ENCODE peak calls at places on chromosome 15, in four cellular contexts. K is K562, N is GM12878, H is HepG2. X is an unnamed sample.

GRCh38 chr15:23566070-23567050 is 886 bp downstream of the MKRN3 start:
- DNase-seq in K (peak), N (no peak), H (peak), X (no peak)

GRCh38 chr15:33190539-33190938 is 4.0 kb downstream of the FMN1 start:
- DNase-seq in K (no peak), N (no peak), H (no peak), X (no peak)

GRCh38 chr15:43920815-43921214 is 94.0 kb downstream of the WDR76 start:
- DNase-seq in K (no peak), N (no peak), H (no peak), X (peak)

GRCh38 chr15:88657326-88658069 is 18.7 kb downstream of the ISG20 start:
- DNase-seq in K (peak), N (no peak), H (no peak), X (peak)

GRCh38 chr15:32682569-32682968 is 35.2 kb upstream of the GREM1 start:
- DNase-seq in K (no peak), N (no peak), H (no peak), X (no peak)

GRCh38 chr15:73954188-73955145 is 28.2 kb downstream of the LOXL1 start:
- DNase-seq in K (no peak), N (no peak), H (no peak), X (no peak)

GRCh38 chr15:76988874-76989780 is 5.8 kb upstream of the PSTPIP1 start:
- DNase-seq in K (no peak), N (no peak), H (no peak), X (no peak)

GRCh38 chr15:45197512-45197911 is 9.7 kb upstream of the SHF start:
- DNase-seq in K (no peak), N (no peak), H (no peak), X (no peak)

GRCh38 chr15:40094156-40094555 is 14.5 kb downstream of the BMF start:
- DNase-seq in K (no peak), N (no peak), H (no peak), X (no peak)

GRCh38 chr15:40333922-40334492 is 6.7 kb downstream of the CCDC9B start:
- DNase-seq in K (no peak), N (no peak), H (no peak), X (no peak)

GRCh38 chr15:28208583-28208982 is 109.5 kb upstream of the OCA2 start:
- DNase-seq in K (no peak), N (no peak), H (no peak), X (no peak)

GRCh38 chr15:89514596-89515406 is 18.4 kb upstream of the RHCG start:
- DNase-seq in K (no peak), N (no peak), H (no peak), X (no peak)

GRCh38 chr15:93088200-93088980 is 621 bp downstream of the RGMA start:
- DNase-seq in K (no peak), N (no peak), H (no peak), X (peak)

GRCh38 chr15:34496616-34497015 is 59.0 kb upstream of the GOLGA8A start:
- DNase-seq in K (no peak), N (no peak), H (no peak), X (no peak)

GRCh38 chr15:64906402-64906801 is 5.3 kb upstream of the ANKDD1A start:
- DNase-seq in K (no peak), N (no peak), H (no peak), X (no peak)

GRCh38 chr15:49235446-49236207 is 65.6 kb downstream of the GALK2 start:
- DNase-seq in K (peak), N (peak), H (peak), X (peak)
- TF ChIP-seq TARDBP in K (no peak), N (no peak), H (no peak), X (no peak)

DNA sequence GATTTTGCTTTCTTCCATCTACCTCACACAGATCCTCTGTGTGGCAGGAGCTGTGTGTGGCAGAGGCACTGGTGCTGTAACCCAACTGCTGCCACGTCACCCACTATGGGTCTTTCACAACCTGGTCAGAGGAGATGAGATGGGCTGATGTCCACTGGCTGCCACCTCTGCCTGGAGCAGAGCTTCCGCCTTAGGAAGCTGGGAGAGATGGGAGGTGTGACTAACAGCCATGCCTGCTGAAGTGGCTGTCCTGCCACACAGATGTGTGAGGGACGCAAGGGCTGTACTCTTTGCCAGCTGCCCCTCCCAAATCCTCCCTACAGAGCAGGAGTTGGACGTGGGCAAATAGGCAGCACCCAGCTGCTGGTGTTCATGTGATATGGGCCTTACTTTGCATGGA is 329.5 kb downstream of the GABRB3 start:
- DNase-seq in K (no peak), N (no peak), H (no peak), X (no peak)
- TF ChIP-seq TARDBP in K (no peak), N (no peak), H (no peak), X (no peak)

GRCh38 chr15:100783760-100784492 is 95.7 kb upstream of the ALDH1A3 start:
- DNase-seq in K (no peak), N (no peak), H (no peak), X (no peak)
- TF ChIP-seq TARDBP in K (no peak), N (no peak), H (no peak), X (no peak)

GRCh38 chr15:58161436-58161835 is 23.3 kb downstream of the AQP9 start:
- DNase-seq in K (no peak), N (no peak), H (no peak), X (no peak)
- TF ChIP-seq TARDBP in K (no peak), N (no peak), H (no peak), X (no peak)

GRCh38 chr15:68450192-68450591 is 18.2 kb upstream of the ITGA11 start:
- DNase-seq in K (no peak), N (no peak), H (no peak), X (no peak)
- TF ChIP-seq TARDBP in K (no peak), N (no peak), H (no peak), X (no peak)

DNA sequence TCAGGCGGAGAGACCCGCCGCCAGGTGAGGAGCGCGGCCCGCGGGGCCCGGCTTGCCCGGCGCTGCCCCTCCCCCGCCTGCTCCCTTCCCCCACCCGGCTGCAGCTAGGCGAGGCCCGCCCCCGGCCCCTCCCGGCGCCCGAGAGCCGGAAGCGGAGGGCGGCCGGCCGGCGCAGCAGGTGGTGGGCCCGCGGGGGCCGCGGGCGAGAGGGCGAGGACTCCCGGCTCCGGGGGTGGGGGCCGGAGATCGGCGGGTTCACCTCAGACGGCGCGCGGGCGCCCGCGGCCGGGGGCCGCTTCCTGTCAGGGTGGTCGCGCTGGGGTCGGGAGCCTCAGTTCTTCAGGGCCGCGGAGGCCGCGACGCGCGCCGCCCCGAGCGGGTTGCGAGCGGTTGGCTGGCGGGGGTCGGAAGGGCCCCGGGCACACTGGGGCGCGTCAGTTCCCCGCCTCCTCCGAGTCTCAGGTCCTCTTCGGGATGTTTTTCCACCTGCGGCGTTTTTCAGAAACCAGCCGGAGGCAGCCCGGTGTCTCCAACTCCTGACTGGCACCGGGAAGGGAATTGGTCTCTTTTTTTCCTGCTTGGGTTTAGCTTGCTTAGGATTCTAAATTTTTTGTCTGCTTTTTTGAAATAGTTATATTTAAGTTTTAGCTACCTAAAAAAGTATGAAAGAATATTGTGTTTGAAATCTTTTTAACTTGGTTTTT is 462 bp downstream of the ZFAND6 start:
- DNase-seq in K (peak), N (no peak), H (peak), X (peak)
- TF ChIP-seq TARDBP in K (no peak), N (no peak), H (no peak), X (no peak)

GRCh38 chr15:83446417-83446816 is 724 bp upstream of the SH3GL3 start:
- DNase-seq in K (no peak), N (no peak), H (no peak), X (no peak)

GRCh38 chr15:83443076-83443847 is 3.9 kb upstream of the SH3GL3 start:
- DNase-seq in K (no peak), N (no peak), H (no peak), X (no peak)

GRCh38 chr15:83445653-83446052 is 1.5 kb upstream of the SH3GL3 start:
- DNase-seq in K (no peak), N (no peak), H (no peak), X (no peak)

GRCh38 chr15:83446904-83447708 is at the start of gene SH3GL3:
- DNase-seq in K (peak), N (no peak), H (no peak), X (peak)

DNA sequence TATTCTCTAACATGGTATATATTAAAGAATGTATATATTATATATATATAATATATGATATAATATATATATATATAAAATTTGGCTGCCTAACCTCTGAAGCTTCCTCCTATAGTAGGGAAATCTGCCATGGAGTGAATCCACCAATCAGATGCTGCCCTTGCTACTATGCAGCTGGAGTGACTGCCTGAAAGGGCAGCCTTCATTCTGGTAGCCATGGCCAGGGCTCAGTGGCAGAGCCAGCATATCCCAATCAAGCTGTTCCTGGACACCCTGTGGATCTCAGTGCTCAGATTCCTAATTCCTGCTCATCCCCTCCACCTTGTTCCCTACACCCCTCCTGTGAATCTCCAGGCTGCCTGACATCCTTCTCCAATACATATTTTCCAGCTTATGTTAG is 2.2 kb upstream of the SH3GL3 start:
- DNase-seq in K (peak), N (no peak), H (no peak), X (no peak)
- TF ChIP-seq TARDBP in K (no peak), N (no peak), H (no peak), X (no peak)

GRCh38 chr15:62958528-62958927 is 84.0 kb upstream of the TPM1 start:
- DNase-seq in K (no peak), N (no peak), H (no peak), X (no peak)
- TF ChIP-seq TARDBP in K (no peak), N (no peak), H (no peak), X (no peak)

GRCh38 chr15:71634820-71635219 is 175.5 kb upstream of the NR2E3 start:
- DNase-seq in K (no peak), N (no peak), H (no peak), X (no peak)
- TF ChIP-seq TARDBP in K (no peak), N (no peak), H (no peak), X (no peak)

X was measured in HEK293T.